ENCODE peak calls at places on chromosomes 4 and X, in six cellular contexts. E, K, W, C, L and M are unnamed samples.

GRCh38 chr4:185892165-185892564 is 80.2 kb upstream of the SORBS2 start:
- DNase-seq in E (no peak), K (no peak), W (no peak), C (no peak), L (no peak), M (no peak)

GRCh38 chr4:38414410-38414809 is 249.6 kb upstream of the KLF3 start:
- DNase-seq in E (no peak), K (no peak), W (no peak), C (no peak), L (no peak), M (no peak)

GRCh38 chrX:35699642-35700041 is 98.5 kb upstream of the MAGEB16 start:
- DNase-seq in E (no peak), K (no peak), W (no peak), C (no peak), L (no peak), M (no peak)

GRCh38 chr4:151668687-151669402 is 92.0 kb downstream of the GATB start:
- DNase-seq in E (peak; percentile 84), K (no peak), W (no peak), C (no peak), L (no peak), M (no peak)

GRCh38 chrX:56314334-56314733 is 82.2 kb downstream of the KLF8 start:
- DNase-seq in E (no peak), K (no peak), W (no peak), C (no peak), L (no peak), M (no peak)

GRCh38 chr4:42703776-42704175 is 46.9 kb upstream of the ATP8A1 start:
- DNase-seq in E (no peak), K (no peak), W (no peak), C (no peak), L (no peak), M (no peak)

GRCh38 chrX:13357925-13358324 is 38.1 kb upstream of the ATXN3L start:
- DNase-seq in E (no peak), K (peak; percentile 7), W (no peak), C (no peak), L (no peak), M (no peak)

GRCh38 chrX:56564921-56565861 is 1.8 kb downstream of the UBQLN2 start:
- DNase-seq in E (no peak), K (no peak), W (no peak), C (no peak), L (no peak), M (no peak)

DNA sequence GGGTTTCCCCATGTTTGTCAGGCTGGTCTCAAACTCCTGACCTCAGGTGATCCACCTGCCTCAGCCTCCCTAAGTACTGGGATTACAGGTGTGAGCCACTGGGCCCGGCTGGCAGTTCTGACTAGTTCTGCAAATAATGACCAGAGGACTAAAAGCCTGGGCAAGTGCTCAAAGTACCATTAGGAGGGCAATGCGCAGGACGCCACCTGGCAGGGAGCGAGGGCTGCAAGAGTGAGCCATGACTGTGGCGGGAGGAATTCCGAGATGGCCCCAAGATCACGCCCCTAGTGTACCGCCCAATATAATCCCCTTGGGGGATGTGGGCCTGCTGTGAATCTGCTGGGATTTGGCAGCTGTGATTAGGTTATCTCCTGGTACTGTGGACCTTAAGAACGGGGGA is 26.2 kb upstream of the GPR78 start:
- DNase-seq in E (peak; percentile 39), K (no peak), W (no peak), C (no peak), L (peak; percentile 72), M (no peak)
- H3K27ac ChIP-seq in E (no peak overlapping the region), K (no peak overlapping the region), W (no peak overlapping the region), C (no peak overlapping the region), L (no peak overlapping the region), M (no peak overlapping the region)

DNA sequence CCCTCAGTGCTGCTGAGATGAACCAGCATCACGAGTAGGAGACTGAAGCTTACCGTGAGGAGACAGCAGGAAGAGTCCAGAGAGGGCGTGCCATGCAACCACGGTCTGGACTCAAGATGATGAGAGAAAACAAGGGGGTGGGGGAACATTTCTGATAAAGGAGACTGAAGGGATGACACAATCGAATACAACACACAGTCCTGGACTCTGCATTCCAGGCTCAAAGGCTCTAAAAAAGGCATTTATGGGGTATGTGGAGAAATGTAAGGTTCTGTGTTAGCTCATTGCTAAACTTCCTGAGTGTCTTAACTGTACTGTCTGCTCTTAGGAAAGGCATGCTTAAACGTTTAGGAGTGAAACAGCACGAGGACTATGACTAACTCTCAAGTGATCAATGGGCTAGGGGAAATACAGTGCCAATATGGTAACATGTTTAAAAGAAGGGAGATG is 20.6 kb upstream of the IRAK1 start:
- DNase-seq in E (no peak), K (no peak), W (no peak), C (no peak), L (no peak), M (no peak)
- H3K27ac ChIP-seq in E (no peak overlapping the region), K (no peak overlapping the region), W (no peak overlapping the region), C (peak overlapping the region; percentile 59), L (no peak overlapping the region), M (peak overlapping the region; percentile 52)

GRCh38 chrX:85379174-85379907 is at the start of gene POF1B:
- DNase-seq in E (no peak), K (peak; percentile 3), W (no peak), C (peak; percentile 86), L (peak; percentile 39), M (no peak)
- H3K27ac ChIP-seq in E (no peak within 1 kb of the TSS), K (peak within 1 kb of the TSS; percentile 39), W (no peak within 1 kb of the TSS), C (peak within 1 kb of the TSS; percentile 84), L (no peak within 1 kb of the TSS), M (no peak within 1 kb of the TSS)

GRCh38 chr4:125315571-125316390 is 1.0 kb downstream of the FAT4 start:
- DNase-seq in E (peak; percentile 86), K (peak; percentile 38), W (peak; percentile 76), C (peak; percentile 13), L (peak; percentile 85), M (peak; percentile 33)

GRCh38 chr4:125316391-125316780 is 1.6 kb downstream of the FAT4 start:
- DNase-seq in E (peak; percentile 74), K (peak; percentile 33), W (no peak), C (peak; percentile 15), L (peak; percentile 78), M (peak; percentile 34)

GRCh38 chr4:125313497-125313896 is 1.3 kb upstream of the FAT4 start:
- DNase-seq in E (no peak), K (peak; percentile 72), W (peak; percentile 87), C (no peak), L (peak; percentile 76), M (peak; percentile 17)

GRCh38 chr4:125314676-125315570 is at the start of gene FAT4:
- DNase-seq in E (peak; percentile 98), K (peak; percentile 97), W (peak; percentile 98), C (peak; percentile 82), L (peak; percentile 98), M (peak; percentile 95)

GRCh38 chr4:125313989-125314602 is 659 bp upstream of the FAT4 start:
- DNase-seq in E (no peak), K (peak; percentile 6), W (no peak), C (no peak), L (peak; percentile 70), M (no peak)
- H3K27ac ChIP-seq in E (no peak overlapping the region), K (peak overlapping the region; percentile 96), W (peak overlapping the region; percentile 8), C (peak overlapping the region; percentile 93), L (peak overlapping the region; percentile 90), M (peak overlapping the region; percentile 93)

DNA sequence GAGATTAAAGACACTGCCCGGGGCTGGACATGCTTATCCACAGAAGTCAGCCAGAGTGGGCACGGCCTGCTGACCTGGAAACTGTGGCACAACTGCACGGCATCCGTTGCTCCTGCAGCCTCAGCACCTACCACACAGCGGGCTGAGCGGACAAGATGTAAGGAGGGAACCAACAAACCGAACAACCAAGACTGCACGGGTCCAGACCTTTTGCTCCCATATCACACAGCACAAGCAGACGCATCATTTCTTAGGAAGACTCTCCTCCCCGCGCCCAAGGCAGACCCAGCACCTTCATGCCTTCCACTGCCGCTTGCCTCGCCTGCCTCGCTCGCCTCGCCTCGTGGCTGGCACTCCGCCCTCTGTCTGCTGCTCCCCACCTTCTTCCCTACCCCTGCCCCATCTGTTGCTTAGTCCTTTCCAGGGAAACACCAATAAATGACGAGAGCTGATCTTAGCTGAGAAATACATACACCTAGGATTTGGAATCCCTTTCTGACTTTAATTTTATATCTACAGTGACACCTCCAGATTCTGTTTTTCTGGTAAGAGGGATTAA is 79.0 kb downstream of the AFAP1 start:
- DNase-seq in E (no peak), K (no peak), W (no peak), C (no peak), L (no peak), M (no peak)
- H3K27ac ChIP-seq in E (no peak overlapping the region), K (no peak overlapping the region), W (peak overlapping the region; percentile 97), C (peak overlapping the region; percentile 7), L (no peak overlapping the region), M (no peak overlapping the region)

GRCh38 chrX:111020283-111020682 is 75.7 kb upstream of the PAK3 start:
- DNase-seq in E (no peak), K (no peak), W (no peak), C (no peak), L (no peak), M (no peak)
- H3K27ac ChIP-seq in E (no peak overlapping the region), K (no peak overlapping the region), W (no peak overlapping the region), C (no peak overlapping the region), L (no peak overlapping the region), M (no peak overlapping the region)

GRCh38 chrX:150212672-150213480 is 150.2 kb upstream of the MAMLD1 start:
- DNase-seq in E (no peak), K (peak; percentile 54), W (no peak), C (no peak), L (peak; percentile 62), M (no peak)

GRCh38 chrX:150216716-150217115 is 146.4 kb upstream of the MAMLD1 start:
- DNase-seq in E (no peak), K (no peak), W (no peak), C (no peak), L (peak; percentile 15), M (no peak)

GRCh38 chrX:150211988-150212387 is 151.1 kb upstream of the MAMLD1 start:
- DNase-seq in E (no peak), K (no peak), W (peak; percentile 4), C (no peak), L (no peak), M (no peak)

GRCh38 chrX:150207733-150208132 is 155.4 kb upstream of the MAMLD1 start:
- DNase-seq in E (no peak), K (no peak), W (no peak), C (no peak), L (no peak), M (no peak)

DNA sequence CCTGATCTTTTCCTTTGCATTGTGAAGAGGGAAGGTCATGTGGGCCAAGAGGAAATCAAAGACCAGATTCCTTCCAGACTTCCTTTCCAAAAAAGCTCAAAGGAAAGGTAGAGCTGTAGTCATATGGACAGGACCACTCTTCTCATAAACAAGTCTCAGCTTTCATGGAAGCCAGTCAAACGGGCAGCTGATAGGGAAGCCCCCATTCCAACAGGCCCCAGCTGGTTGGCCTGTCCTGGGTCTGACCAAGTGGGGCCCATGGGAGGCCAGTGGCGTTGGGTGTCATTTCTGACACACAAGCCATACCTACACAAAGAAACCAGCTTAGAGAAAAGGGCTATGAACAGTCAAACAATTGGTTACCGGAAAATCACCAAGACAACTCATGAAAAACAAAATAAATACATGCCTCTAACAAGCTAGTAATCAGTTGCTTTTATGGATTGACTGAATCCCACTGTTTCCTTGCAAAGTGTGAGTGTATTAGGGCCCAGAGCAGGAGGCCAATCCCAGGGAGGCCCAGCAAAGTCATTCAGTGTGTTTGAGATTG is 149.6 kb upstream of the MAMLD1 start:
- DNase-seq in E (no peak), K (no peak), W (no peak), C (no peak), L (no peak), M (no peak)
- H3K27ac ChIP-seq in E (no peak overlapping the region), K (peak overlapping the region; percentile 56), W (no peak overlapping the region), C (no peak overlapping the region), L (no peak overlapping the region), M (no peak overlapping the region)

DNA sequence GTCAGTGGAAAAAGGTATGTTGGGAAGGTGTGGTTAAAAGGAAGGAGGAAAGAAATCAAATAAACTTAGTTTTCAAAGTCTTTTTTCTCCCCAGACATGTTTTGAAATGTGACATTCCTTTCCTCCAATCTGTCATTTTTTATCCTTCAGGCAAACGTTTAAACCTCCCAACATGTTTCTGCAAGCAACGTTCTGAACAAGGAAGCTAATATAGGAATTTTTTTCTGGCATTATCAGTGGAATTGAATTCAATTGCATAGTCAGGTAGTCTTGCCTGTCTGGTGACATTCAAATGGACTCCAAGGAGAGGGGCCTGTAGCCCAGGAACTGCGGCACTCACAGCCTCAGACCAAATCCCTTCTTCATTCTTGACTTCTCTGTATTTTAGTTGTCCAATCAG is 30.0 kb upstream of the RASSF6 start:
- DNase-seq in E (no peak), K (no peak), W (no peak), C (no peak), L (no peak), M (no peak)
- H3K27ac ChIP-seq in E (no peak overlapping the region), K (no peak overlapping the region), W (no peak overlapping the region), C (no peak overlapping the region), L (no peak overlapping the region), M (no peak overlapping the region)